ENCODE peak calls at places on chromosomes 1 and 21, in four cellular contexts. One of them, this sample, is unnamed.

GRCh38 chr1:6634278-6635052 is 9.8 kb downstream of the THAP3 start:
- DNase-seq in HCT116: no peak
- DNase-seq in HepG2: peak
- DNase-seq in H1: peak
- DNase-seq in this sample: peak

GRCh38 chr1:184025242-184025675 is 12.3 kb downstream of the COLGALT2 start:
- DNase-seq in HCT116: no peak
- DNase-seq in HepG2: peak
- DNase-seq in H1: no peak
- DNase-seq in this sample: no peak

GRCh38 chr1:45205000-45205909 is 1.1 kb downstream of the ZSWIM5 start:
- DNase-seq in HCT116: no peak
- DNase-seq in HepG2: peak
- DNase-seq in H1: peak
- DNase-seq in this sample: no peak

GRCh38 chr1:78497196-78497595 is 6.4 kb downstream of the PTGFR start:
- DNase-seq in HCT116: no peak
- DNase-seq in HepG2: no peak
- DNase-seq in H1: no peak
- DNase-seq in this sample: no peak

GRCh38 chr1:234558186-234558836 is 51.7 kb downstream of the IRF2BP2 start:
- DNase-seq in HCT116: no peak
- DNase-seq in HepG2: no peak
- DNase-seq in H1: no peak
- DNase-seq in this sample: peak

GRCh38 chr1:2971609-2972008 is 49.7 kb upstream of the ACTRT2 start:
- DNase-seq in HCT116: no peak
- DNase-seq in HepG2: no peak
- DNase-seq in H1: no peak
- DNase-seq in this sample: no peak

GRCh38 chr1:214101246-214101645 is 113.5 kb downstream of the PROX1 start:
- DNase-seq in HCT116: no peak
- DNase-seq in HepG2: no peak
- DNase-seq in H1: no peak
- DNase-seq in this sample: no peak

GRCh38 chr1:223207293-223208066 is 64.4 kb upstream of the TLR5 start:
- DNase-seq in HCT116: no peak
- DNase-seq in HepG2: no peak
- DNase-seq in H1: no peak
- DNase-seq in this sample: no peak

GRCh38 chr1:186845581-186846210 is 16.9 kb downstream of the PLA2G4A start:
- DNase-seq in HCT116: no peak
- DNase-seq in HepG2: no peak
- DNase-seq in H1: no peak
- DNase-seq in this sample: no peak

GRCh38 chr1:10519016-10519417 is 44.3 kb downstream of the PEX14 start:
- DNase-seq in HCT116: no peak
- DNase-seq in HepG2: peak
- DNase-seq in H1: no peak
- DNase-seq in this sample: no peak

GRCh38 chr1:26697441-26697977 is 1.7 kb downstream of the ARID1A start:
- DNase-seq in HCT116: no peak
- DNase-seq in HepG2: no peak
- DNase-seq in H1: no peak
- DNase-seq in this sample: peak

GRCh38 chr1:18957136-18957521 is 653 bp upstream of the IFFO2 start:
- DNase-seq in HCT116: no peak
- DNase-seq in HepG2: no peak
- DNase-seq in H1: no peak
- DNase-seq in this sample: peak

GRCh38 chr1:88801575-88802208 is 89.7 kb downstream of the GTF2B start:
- DNase-seq in HCT116: no peak
- DNase-seq in HepG2: no peak
- DNase-seq in H1: no peak
- DNase-seq in this sample: no peak

GRCh38 chr1:214473392-214473791 is 78.0 kb downstream of the PTPN14 start:
- DNase-seq in HCT116: no peak
- DNase-seq in HepG2: peak
- DNase-seq in H1: no peak
- DNase-seq in this sample: no peak

GRCh38 chr1:168236836-168237611 is 11.2 kb downstream of the SFT2D2 start:
- DNase-seq in HCT116: no peak
- DNase-seq in HepG2: no peak
- DNase-seq in H1: no peak
- DNase-seq in this sample: no peak

GRCh38 chr1:91791103-91791502 is 94.8 kb downstream of the TGFBR3 start:
- DNase-seq in HCT116: no peak
- DNase-seq in HepG2: peak
- DNase-seq in H1: no peak
- DNase-seq in this sample: peak

GRCh38 chr1:103516693-103517092 is 8.8 kb upstream of the RNPC3 start:
- DNase-seq in HCT116: no peak
- DNase-seq in HepG2: no peak
- DNase-seq in H1: no peak
- DNase-seq in this sample: no peak

GRCh38 chr21:32020551-32020950 is 147.7 kb downstream of the HUNK start:
- DNase-seq in HCT116: no peak
- DNase-seq in HepG2: no peak
- DNase-seq in H1: no peak
- DNase-seq in this sample: no peak

GRCh38 chr21:35266546-35266945 is 217.4 kb upstream of the RUNX1 start:
- DNase-seq in HCT116: no peak
- DNase-seq in HepG2: no peak
- DNase-seq in H1: no peak
- DNase-seq in this sample: no peak

GRCh38 chr1:111099289-111099688 is 40.6 kb downstream of the DRAM2 start:
- DNase-seq in HCT116: no peak
- DNase-seq in HepG2: peak
- DNase-seq in H1: no peak
- DNase-seq in this sample: no peak

GRCh38 chr1:221768444-221769066 is 26.7 kb upstream of the DUSP10 start:
- DNase-seq in HCT116: no peak
- DNase-seq in HepG2: peak
- DNase-seq in H1: no peak
- DNase-seq in this sample: no peak

GRCh38 chr1:5829414-5829813 is 162.8 kb downstream of the NPHP4 start:
- DNase-seq in HCT116: no peak
- DNase-seq in HepG2: no peak
- DNase-seq in H1: no peak
- DNase-seq in this sample: no peak

GRCh38 chr1:117371436-117372151 is 4.3 kb downstream of the MAN1A2 start:
- DNase-seq in HCT116: no peak
- DNase-seq in HepG2: no peak
- DNase-seq in H1: no peak
- DNase-seq in this sample: no peak

GRCh38 chr1:116218922-116219321 is 107.7 kb downstream of the MAB21L3 start:
- DNase-seq in HCT116: no peak
- DNase-seq in HepG2: peak
- DNase-seq in H1: no peak
- DNase-seq in this sample: no peak

GRCh38 chr1:119873166-119874025 is 22.9 kb downstream of the ADAM30 start:
- DNase-seq in HCT116: no peak
- DNase-seq in HepG2: no peak
- DNase-seq in H1: no peak
- DNase-seq in this sample: no peak

GRCh38 chr1:115977481-115978258 is 1.4 kb downstream of the SLC22A15 start:
- DNase-seq in HCT116: peak
- DNase-seq in HepG2: peak
- DNase-seq in H1: no peak
- DNase-seq in this sample: no peak

GRCh38 chr1:25725482-25725881 is 74.5 kb upstream of the SELENON start:
- DNase-seq in HCT116: no peak
- DNase-seq in HepG2: no peak
- DNase-seq in H1: no peak
- DNase-seq in this sample: no peak

GRCh38 chr1:101200513-101200912 is 36.3 kb upstream of the S1PR1 start:
- DNase-seq in HCT116: peak
- DNase-seq in HepG2: no peak
- DNase-seq in H1: no peak
- DNase-seq in this sample: no peak

GRCh38 chr1:48761411-48761810 is 15.3 kb downstream of the BEND5 start:
- DNase-seq in HCT116: no peak
- DNase-seq in HepG2: no peak
- DNase-seq in H1: no peak
- DNase-seq in this sample: no peak

GRCh38 chr21:41247561-41247968 is 69.0 kb upstream of the FAM3B start:
- DNase-seq in HCT116: no peak
- DNase-seq in HepG2: peak
- DNase-seq in H1: peak
- DNase-seq in this sample: no peak

DNA sequence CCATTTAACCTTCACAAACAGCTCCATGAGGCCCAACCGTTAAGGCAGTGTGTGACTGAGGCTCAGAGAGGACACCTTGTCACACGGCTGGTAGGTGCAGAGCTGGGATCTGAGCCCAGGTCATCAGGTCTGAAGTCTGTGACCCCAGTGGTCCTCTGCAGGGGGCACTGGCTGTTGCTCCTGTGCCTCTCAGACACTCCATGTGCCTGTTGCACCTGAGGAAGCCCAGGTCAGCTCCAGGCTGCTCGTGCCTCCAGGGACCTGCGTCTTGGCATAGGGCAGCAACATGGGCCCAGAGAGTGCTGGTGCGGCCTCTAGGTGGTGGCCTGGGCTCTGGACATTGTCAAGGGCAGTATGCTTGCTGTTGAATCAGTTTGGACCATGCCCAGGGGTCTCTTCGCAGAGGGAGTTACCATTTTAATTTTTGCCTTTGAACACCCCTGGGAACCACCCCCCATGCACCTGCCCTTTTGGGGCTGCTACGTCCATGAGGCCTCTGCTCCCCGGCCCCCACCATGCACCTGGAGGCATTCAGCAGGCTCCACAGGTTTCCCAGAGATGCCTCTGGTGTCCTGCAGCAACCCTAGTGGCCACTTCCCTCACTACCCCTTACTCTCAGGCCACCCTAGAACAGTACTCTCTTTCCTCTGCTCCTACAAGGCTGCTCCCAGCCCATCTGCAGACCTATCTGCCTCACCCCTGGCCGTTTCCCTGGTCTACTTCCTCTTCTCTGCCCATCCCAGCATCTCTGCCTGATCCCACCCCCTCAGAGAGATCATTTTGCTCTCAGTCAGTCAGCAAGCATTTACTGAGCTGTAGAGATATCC is 25.2 kb upstream of the EPS8L3 start:
- DNase-seq in HCT116: peak
- DNase-seq in HepG2: peak
- DNase-seq in H1: peak
- DNase-seq in this sample: peak
- TF ChIP-seq CTCF in HCT116: no peak
- TF ChIP-seq CTCF in HepG2: peak
- TF ChIP-seq CTCF in H1: peak
- TF ChIP-seq CTCF in this sample: peak

GRCh38 chr21:37644666-37645065 is 271.6 kb downstream of the KCNJ6 start:
- DNase-seq in HCT116: no peak
- DNase-seq in HepG2: no peak
- DNase-seq in H1: no peak
- DNase-seq in this sample: no peak
- TF ChIP-seq FOSL1 in HCT116: no peak
- TF ChIP-seq FOSL1 in HepG2: no peak
- TF ChIP-seq FOSL1 in H1: no peak
- TF ChIP-seq FOSL1 in this sample: no peak

GRCh38 chr21:21002137-21002536 is 3.9 kb downstream of the NCAM2 start:
- DNase-seq in HCT116: no peak
- DNase-seq in HepG2: no peak
- DNase-seq in H1: no peak
- DNase-seq in this sample: no peak

GRCh38 chr21:21001591-21002100 is 3.4 kb downstream of the NCAM2 start:
- DNase-seq in HCT116: no peak
- DNase-seq in HepG2: no peak
- DNase-seq in H1: no peak
- DNase-seq in this sample: no peak

GRCh38 chr21:21000576-21001175 is 2.5 kb downstream of the NCAM2 start:
- DNase-seq in HCT116: no peak
- DNase-seq in HepG2: no peak
- DNase-seq in H1: no peak
- DNase-seq in this sample: no peak

GRCh38 chr21:21007606-21008005 is 9.4 kb downstream of the NCAM2 start:
- DNase-seq in HCT116: no peak
- DNase-seq in HepG2: no peak
- DNase-seq in H1: no peak
- DNase-seq in this sample: no peak

GRCh38 chr21:21003701-21004100 is 5.5 kb downstream of the NCAM2 start:
- DNase-seq in HCT116: peak
- DNase-seq in HepG2: peak
- DNase-seq in H1: no peak
- DNase-seq in this sample: peak
- TF ChIP-seq CTCF in HCT116: peak
- TF ChIP-seq CTCF in HepG2: peak
- TF ChIP-seq CTCF in H1: no peak
- TF ChIP-seq CTCF in this sample: peak

GRCh38 chr1:228733576-228733975 is 1.7 kb upstream of the RHOU start:
- DNase-seq in HCT116: no peak
- DNase-seq in HepG2: no peak
- DNase-seq in H1: no peak
- DNase-seq in this sample: no peak

GRCh38 chr1:228737613-228738012 is 2.3 kb downstream of the RHOU start:
- DNase-seq in HCT116: no peak
- DNase-seq in HepG2: no peak
- DNase-seq in H1: no peak
- DNase-seq in this sample: no peak

GRCh38 chr1:228734881-228735801 is at the start of gene RHOU:
- DNase-seq in HCT116: peak
- DNase-seq in HepG2: peak
- DNase-seq in H1: peak
- DNase-seq in this sample: no peak

GRCh38 chr1:228736844-228737415 is 1.7 kb downstream of the RHOU start:
- DNase-seq in HCT116: no peak
- DNase-seq in HepG2: no peak
- DNase-seq in H1: no peak
- DNase-seq in this sample: no peak

GRCh38 chr1:228735871-228736586 is 750 bp downstream of the RHOU start:
- DNase-seq in HCT116: peak
- DNase-seq in HepG2: no peak
- DNase-seq in H1: peak
- DNase-seq in this sample: no peak
- TF ChIP-seq FOSL1 in HCT116: no peak
- TF ChIP-seq FOSL1 in HepG2: no peak
- TF ChIP-seq FOSL1 in H1: no peak
- TF ChIP-seq FOSL1 in this sample: no peak

This sample was measured in K562.